ENCODE peak calls at places on chromosomes 11 and 22, in eight cellular contexts. One of them, this sample, is unnamed. For H3K9me3, the result is how much of the 10 kb centered on the place peaks cover.

GRCh38 chr22:26592368-26593015 is 2.6 kb upstream of the TPST2 start:
- DNase-seq in body of pancreas: peak
- DNase-seq in CD8-positive, alpha-beta memory T cell: peak
- DNase-seq in spleen: peak
- DNase-seq in effector memory CD4-positive, alpha-beta T cell: peak
- DNase-seq in psoas muscle: no peak
- DNase-seq in heart left ventricle: no peak
- DNase-seq in fibroblast of lung: no peak
- DNase-seq in this sample: no peak

GRCh38 chr11:75399344-75400109 is at the start of gene RPS3:
- DNase-seq in body of pancreas: peak
- DNase-seq in CD8-positive, alpha-beta memory T cell: peak
- DNase-seq in spleen: peak
- DNase-seq in effector memory CD4-positive, alpha-beta T cell: peak
- DNase-seq in psoas muscle: peak
- DNase-seq in heart left ventricle: peak
- DNase-seq in fibroblast of lung: peak
- DNase-seq in this sample: peak

GRCh38 chr22:45335021-45335818 is 25.5 kb downstream of the FAM118A start:
- DNase-seq in body of pancreas: no peak
- DNase-seq in CD8-positive, alpha-beta memory T cell: no peak
- DNase-seq in spleen: no peak
- DNase-seq in effector memory CD4-positive, alpha-beta T cell: no peak
- DNase-seq in psoas muscle: peak
- DNase-seq in heart left ventricle: peak
- DNase-seq in fibroblast of lung: no peak
- DNase-seq in this sample: no peak

GRCh38 chr11:116207781-116208180 is 565.0 kb downstream of the BUD13 start:
- DNase-seq in body of pancreas: no peak
- DNase-seq in CD8-positive, alpha-beta memory T cell: no peak
- DNase-seq in spleen: no peak
- DNase-seq in effector memory CD4-positive, alpha-beta T cell: no peak
- DNase-seq in psoas muscle: no peak
- DNase-seq in heart left ventricle: no peak
- DNase-seq in fibroblast of lung: no peak
- DNase-seq in this sample: no peak

GRCh38 chr22:29470159-29470855 is 9.7 kb upstream of the NEFH start:
- DNase-seq in body of pancreas: peak
- DNase-seq in CD8-positive, alpha-beta memory T cell: peak
- DNase-seq in spleen: peak
- DNase-seq in effector memory CD4-positive, alpha-beta T cell: peak
- DNase-seq in psoas muscle: peak
- DNase-seq in heart left ventricle: peak
- DNase-seq in fibroblast of lung: peak
- DNase-seq in this sample: peak

GRCh38 chr11:6251990-6252473 is 7.6 kb upstream of the CCKBR start:
- DNase-seq in body of pancreas: peak
- DNase-seq in CD8-positive, alpha-beta memory T cell: no peak
- DNase-seq in spleen: no peak
- DNase-seq in effector memory CD4-positive, alpha-beta T cell: no peak
- DNase-seq in psoas muscle: no peak
- DNase-seq in heart left ventricle: no peak
- DNase-seq in fibroblast of lung: peak
- DNase-seq in this sample: no peak

GRCh38 chr11:116504541-116505149 is 268.1 kb downstream of the BUD13 start:
- DNase-seq in body of pancreas: no peak
- DNase-seq in CD8-positive, alpha-beta memory T cell: no peak
- DNase-seq in spleen: no peak
- DNase-seq in effector memory CD4-positive, alpha-beta T cell: no peak
- DNase-seq in psoas muscle: no peak
- DNase-seq in heart left ventricle: no peak
- DNase-seq in fibroblast of lung: no peak
- DNase-seq in this sample: no peak

GRCh38 chr11:125202977-125203376 is 38.4 kb downstream of the PKNOX2 start:
- DNase-seq in body of pancreas: no peak
- DNase-seq in CD8-positive, alpha-beta memory T cell: no peak
- DNase-seq in spleen: peak
- DNase-seq in effector memory CD4-positive, alpha-beta T cell: no peak
- DNase-seq in psoas muscle: no peak
- DNase-seq in heart left ventricle: no peak
- DNase-seq in fibroblast of lung: no peak
- DNase-seq in this sample: no peak

GRCh38 chr11:8328848-8329330 is 65.2 kb upstream of the LMO1 start:
- DNase-seq in body of pancreas: peak
- DNase-seq in CD8-positive, alpha-beta memory T cell: no peak
- DNase-seq in spleen: peak
- DNase-seq in effector memory CD4-positive, alpha-beta T cell: no peak
- DNase-seq in psoas muscle: peak
- DNase-seq in heart left ventricle: peak
- DNase-seq in fibroblast of lung: peak
- DNase-seq in this sample: peak

GRCh38 chr22:48662476-48663150 is 1165.1 kb downstream of the BRD1 start:
- DNase-seq in body of pancreas: no peak
- DNase-seq in CD8-positive, alpha-beta memory T cell: no peak
- DNase-seq in spleen: no peak
- DNase-seq in effector memory CD4-positive, alpha-beta T cell: no peak
- DNase-seq in psoas muscle: peak
- DNase-seq in heart left ventricle: no peak
- DNase-seq in fibroblast of lung: no peak
- DNase-seq in this sample: no peak

GRCh38 chr22:19108807-19109197 is 13.4 kb downstream of the DGCR2 start:
- DNase-seq in body of pancreas: no peak
- DNase-seq in CD8-positive, alpha-beta memory T cell: no peak
- DNase-seq in spleen: no peak
- DNase-seq in effector memory CD4-positive, alpha-beta T cell: no peak
- DNase-seq in psoas muscle: no peak
- DNase-seq in heart left ventricle: no peak
- DNase-seq in fibroblast of lung: no peak
- DNase-seq in this sample: no peak

GRCh38 chr22:35138521-35138920 is 72.6 kb downstream of the ISX start:
- DNase-seq in body of pancreas: no peak
- DNase-seq in CD8-positive, alpha-beta memory T cell: no peak
- DNase-seq in spleen: peak
- DNase-seq in effector memory CD4-positive, alpha-beta T cell: no peak
- DNase-seq in psoas muscle: no peak
- DNase-seq in heart left ventricle: no peak
- DNase-seq in fibroblast of lung: no peak
- DNase-seq in this sample: no peak

GRCh38 chr11:18566406-18566805 is 22.1 kb downstream of the UEVLD start:
- DNase-seq in body of pancreas: no peak
- DNase-seq in CD8-positive, alpha-beta memory T cell: no peak
- DNase-seq in spleen: no peak
- DNase-seq in effector memory CD4-positive, alpha-beta T cell: no peak
- DNase-seq in psoas muscle: no peak
- DNase-seq in heart left ventricle: no peak
- DNase-seq in fibroblast of lung: no peak
- DNase-seq in this sample: no peak

GRCh38 chr11:130601141-130601540 is 152.7 kb downstream of the ADAMTS15 start:
- DNase-seq in body of pancreas: peak
- DNase-seq in CD8-positive, alpha-beta memory T cell: no peak
- DNase-seq in spleen: no peak
- DNase-seq in effector memory CD4-positive, alpha-beta T cell: no peak
- DNase-seq in psoas muscle: peak
- DNase-seq in heart left ventricle: peak
- DNase-seq in fibroblast of lung: peak
- DNase-seq in this sample: no peak

GRCh38 chr11:116700586-116701220 is 72.1 kb downstream of the BUD13 start:
- DNase-seq in body of pancreas: no peak
- DNase-seq in CD8-positive, alpha-beta memory T cell: no peak
- DNase-seq in spleen: peak
- DNase-seq in effector memory CD4-positive, alpha-beta T cell: no peak
- DNase-seq in psoas muscle: no peak
- DNase-seq in heart left ventricle: no peak
- DNase-seq in fibroblast of lung: no peak
- DNase-seq in this sample: no peak

GRCh38 chr11:122430490-122430889 is 225.0 kb upstream of the UBASH3B start:
- DNase-seq in body of pancreas: no peak
- DNase-seq in CD8-positive, alpha-beta memory T cell: no peak
- DNase-seq in spleen: no peak
- DNase-seq in effector memory CD4-positive, alpha-beta T cell: no peak
- DNase-seq in psoas muscle: peak
- DNase-seq in heart left ventricle: no peak
- DNase-seq in fibroblast of lung: no peak
- DNase-seq in this sample: no peak

GRCh38 chr11:2801711-2802388 is 83.7 kb downstream of the CDKN1C start:
- DNase-seq in body of pancreas: peak
- DNase-seq in CD8-positive, alpha-beta memory T cell: peak
- DNase-seq in spleen: peak
- DNase-seq in effector memory CD4-positive, alpha-beta T cell: no peak
- DNase-seq in psoas muscle: peak
- DNase-seq in heart left ventricle: peak
- DNase-seq in fibroblast of lung: no peak
- DNase-seq in this sample: no peak

GRCh38 chr11:106379265-106379664 is 301.8 kb downstream of the AASDHPPT start:
- DNase-seq in body of pancreas: no peak
- DNase-seq in CD8-positive, alpha-beta memory T cell: no peak
- DNase-seq in spleen: no peak
- DNase-seq in effector memory CD4-positive, alpha-beta T cell: no peak
- DNase-seq in psoas muscle: no peak
- DNase-seq in heart left ventricle: no peak
- DNase-seq in fibroblast of lung: no peak
- DNase-seq in this sample: no peak

GRCh38 chr11:60211206-60211605 is 28.3 kb upstream of the MS4A6A start:
- DNase-seq in body of pancreas: no peak
- DNase-seq in CD8-positive, alpha-beta memory T cell: no peak
- DNase-seq in spleen: no peak
- DNase-seq in effector memory CD4-positive, alpha-beta T cell: no peak
- DNase-seq in psoas muscle: no peak
- DNase-seq in heart left ventricle: no peak
- DNase-seq in fibroblast of lung: no peak
- DNase-seq in this sample: no peak

DNA sequence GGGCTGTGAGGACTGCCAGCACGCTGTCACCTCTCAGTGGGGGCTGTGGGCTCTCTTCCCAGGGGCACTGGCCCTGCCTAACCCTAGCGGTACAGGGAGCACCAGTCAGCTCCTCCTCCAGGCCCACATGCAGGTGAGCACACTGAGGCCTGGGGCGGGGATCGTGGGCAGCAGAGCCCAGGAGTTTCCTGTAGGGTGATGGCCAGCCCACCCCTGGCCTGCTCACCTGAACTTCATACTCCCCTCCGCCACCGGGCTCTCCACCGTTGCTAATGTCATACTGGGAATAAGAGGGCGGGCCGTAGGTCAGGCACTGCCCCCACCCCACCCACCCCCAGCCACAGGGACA is 10.0 kb upstream of the TREH start:
- DNase-seq in body of pancreas: no peak
- DNase-seq in CD8-positive, alpha-beta memory T cell: no peak
- DNase-seq in spleen: no peak
- DNase-seq in effector memory CD4-positive, alpha-beta T cell: no peak
- DNase-seq in psoas muscle: no peak
- DNase-seq in heart left ventricle: peak
- DNase-seq in fibroblast of lung: no peak
- DNase-seq in this sample: no peak
- H3K4me3 ChIP-seq in body of pancreas: no peak
- H3K4me3 ChIP-seq in CD8-positive, alpha-beta memory T cell: no peak
- H3K4me3 ChIP-seq in spleen: no peak
- H3K4me3 ChIP-seq in effector memory CD4-positive, alpha-beta T cell: no peak
- H3K4me3 ChIP-seq in psoas muscle: peak
- H3K4me3 ChIP-seq in heart left ventricle: no peak
- H3K4me3 ChIP-seq in fibroblast of lung: no peak
- H3K4me3 ChIP-seq in this sample: no peak

DNA sequence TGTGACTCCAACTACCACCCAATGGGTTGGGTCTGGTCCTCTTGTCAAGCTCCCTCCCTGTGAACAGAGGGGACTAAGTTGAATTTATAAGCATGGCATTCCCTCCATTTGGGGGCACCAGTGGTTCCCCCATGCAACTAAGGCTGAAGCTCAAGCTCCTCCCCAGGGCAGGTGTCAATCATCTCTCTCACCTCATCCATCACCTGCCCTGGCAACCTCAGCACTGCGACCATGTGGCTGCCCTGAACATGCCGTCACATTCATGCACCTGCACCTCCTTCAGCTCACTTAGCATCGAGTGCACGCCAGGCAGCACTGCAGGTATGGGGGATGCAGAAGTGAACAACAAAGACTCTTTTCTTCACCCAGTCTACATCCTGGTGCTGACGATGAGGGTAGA is 799.3 kb downstream of the TBC1D22A start:
- DNase-seq in body of pancreas: no peak
- DNase-seq in CD8-positive, alpha-beta memory T cell: no peak
- DNase-seq in spleen: no peak
- DNase-seq in effector memory CD4-positive, alpha-beta T cell: no peak
- DNase-seq in psoas muscle: no peak
- DNase-seq in heart left ventricle: no peak
- DNase-seq in fibroblast of lung: no peak
- DNase-seq in this sample: no peak
- H3K9me3 ChIP-seq in body of pancreas: under half
- H3K9me3 ChIP-seq in CD8-positive, alpha-beta memory T cell: under half
- H3K9me3 ChIP-seq in spleen: under half
- H3K9me3 ChIP-seq in effector memory CD4-positive, alpha-beta T cell: under half
- H3K9me3 ChIP-seq in psoas muscle: under half
- H3K9me3 ChIP-seq in heart left ventricle: under half
- H3K9me3 ChIP-seq in fibroblast of lung: under half
- H3K9me3 ChIP-seq in this sample: under half

DNA sequence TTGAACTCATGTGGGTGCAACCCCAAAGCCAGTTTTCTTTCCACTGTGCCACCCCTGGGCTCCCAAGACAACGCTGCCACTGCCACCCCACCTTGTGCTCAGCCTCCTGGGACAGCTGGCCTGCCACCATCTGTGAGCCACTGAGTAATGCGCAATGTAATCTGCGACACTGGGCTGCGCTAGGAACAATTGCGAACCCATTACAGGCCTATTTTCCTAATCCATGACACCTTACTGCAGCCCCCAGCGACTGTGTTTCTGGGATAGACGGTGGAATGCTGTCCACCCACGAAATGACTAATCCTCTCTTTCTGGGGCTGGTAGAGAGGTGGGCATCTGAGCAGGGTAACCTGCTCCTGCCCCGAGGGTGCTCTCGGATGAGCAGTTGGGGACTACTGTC is 22.2 kb downstream of the FLRT1 start:
- DNase-seq in body of pancreas: no peak
- DNase-seq in CD8-positive, alpha-beta memory T cell: no peak
- DNase-seq in spleen: no peak
- DNase-seq in effector memory CD4-positive, alpha-beta T cell: no peak
- DNase-seq in psoas muscle: no peak
- DNase-seq in heart left ventricle: no peak
- DNase-seq in fibroblast of lung: no peak
- DNase-seq in this sample: no peak
- H3K4me3 ChIP-seq in body of pancreas: no peak
- H3K4me3 ChIP-seq in CD8-positive, alpha-beta memory T cell: no peak
- H3K4me3 ChIP-seq in spleen: no peak
- H3K4me3 ChIP-seq in effector memory CD4-positive, alpha-beta T cell: no peak
- H3K4me3 ChIP-seq in psoas muscle: no peak
- H3K4me3 ChIP-seq in heart left ventricle: no peak
- H3K4me3 ChIP-seq in fibroblast of lung: no peak
- H3K4me3 ChIP-seq in this sample: no peak

DNA sequence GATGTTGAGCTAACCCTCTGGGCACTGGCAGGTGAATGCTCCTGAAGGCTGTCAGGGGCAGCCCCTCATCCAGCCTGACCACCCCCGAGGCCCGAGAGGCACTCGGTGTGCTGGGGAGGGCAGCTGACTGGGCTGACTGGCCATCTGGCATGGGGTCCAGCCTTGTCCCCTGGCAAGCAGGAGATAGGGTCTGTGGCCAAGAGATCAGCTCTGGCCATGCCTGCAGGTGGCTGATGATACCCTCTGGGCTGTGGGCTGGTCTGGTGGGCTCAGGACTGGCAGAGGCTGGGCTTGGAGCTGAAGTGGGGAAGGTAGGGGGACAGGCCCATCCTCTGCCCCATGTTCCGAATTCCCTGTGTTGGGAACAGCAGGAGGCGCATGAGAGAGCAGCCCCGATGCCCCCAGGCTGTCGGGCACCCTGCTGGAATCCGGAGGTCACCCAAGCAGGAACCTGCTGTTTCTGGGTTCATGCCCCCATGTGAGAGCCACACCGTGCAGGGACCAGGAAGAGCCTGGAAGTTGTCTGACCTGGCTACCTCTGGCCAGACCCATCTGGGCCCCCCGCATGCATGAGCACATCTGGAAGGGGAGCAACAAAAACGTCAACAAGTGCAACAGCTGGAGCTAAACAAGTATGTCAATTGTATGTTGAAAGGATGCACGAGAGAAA is 527.0 kb downstream of the TBC1D22A start:
- DNase-seq in body of pancreas: no peak
- DNase-seq in CD8-positive, alpha-beta memory T cell: no peak
- DNase-seq in spleen: no peak
- DNase-seq in effector memory CD4-positive, alpha-beta T cell: no peak
- DNase-seq in psoas muscle: peak
- DNase-seq in heart left ventricle: no peak
- DNase-seq in fibroblast of lung: no peak
- DNase-seq in this sample: no peak
- H3K9me3 ChIP-seq in body of pancreas: under half
- H3K9me3 ChIP-seq in CD8-positive, alpha-beta memory T cell: under half
- H3K9me3 ChIP-seq in spleen: under half
- H3K9me3 ChIP-seq in effector memory CD4-positive, alpha-beta T cell: under half
- H3K9me3 ChIP-seq in psoas muscle: under half
- H3K9me3 ChIP-seq in heart left ventricle: under half
- H3K9me3 ChIP-seq in fibroblast of lung: under half
- H3K9me3 ChIP-seq in this sample: under half

This sample was measured in Karpas-422.